ENCODE peak calls at places on chromosomes 13 and 19, in five cellular contexts. R is fibroblast of pulmonary artery, C is MCF 10A, E is sigmoid colon, K is heart right ventricle. P is an unnamed sample.

GRCh38 chr13:33270906-33271538 is 14.5 kb downstream of the STARD13 start:
- DNase-seq in E (no peak), C (peak), K (no peak), R (no peak), P (peak)

GRCh38 chr13:21074601-21075302 is 13.4 kb upstream of the LATS2 start:
- DNase-seq in C (no peak), E (peak), K (peak), R (no peak), P (no peak)

GRCh38 chr19:13277104-13277809 is 127.0 kb downstream of the IER2 start:
- DNase-seq in R (peak), C (peak), K (peak), E (no peak), P (peak)

GRCh38 chr19:3506384-3507340 is 551 bp downstream of the FZR1 start:
- DNase-seq in K (peak), C (peak), E (peak), R (no peak), P (peak)

GRCh38 chr19:6983448-6983847 is 37.8 kb downstream of the MBD3L2B start:
- DNase-seq in K (no peak), C (no peak), E (no peak), R (no peak), P (no peak)

GRCh38 chr13:94968040-94968756 is 255.9 kb upstream of the SOX21 start:
- DNase-seq in C (no peak), K (no peak), R (no peak), E (no peak), P (no peak)

GRCh38 chr19:13299838-13300237 is 149.6 kb downstream of the IER2 start:
- DNase-seq in R (no peak), E (no peak), K (no peak), C (no peak), P (no peak)

GRCh38 chr13:38223093-38223492 is 126.6 kb upstream of the UFM1 start:
- DNase-seq in C (peak), R (peak), E (no peak), K (no peak), P (peak)

GRCh38 chr19:7545904-7546303 is 10.4 kb downstream of the PNPLA6 start:
- DNase-seq in K (no peak), C (no peak), E (no peak), R (no peak), P (no peak)

GRCh38 chr19:55228403-55229031 is at the start of gene TMEM86B:
- DNase-seq in C (no peak), E (no peak), K (no peak), R (no peak), P (no peak)

GRCh38 chr19:33826521-33826920 is 29.9 kb downstream of the KCTD15 start:
- DNase-seq in K (no peak), E (no peak), C (no peak), R (no peak), P (no peak)

GRCh38 chr13:65784088-65784816 is 1445.9 kb downstream of the PCDH9 start:
- DNase-seq in K (no peak), E (peak), C (no peak), R (no peak), P (no peak)

GRCh38 chr13:21123956-21124355 is 52.4 kb downstream of the SKA3 start:
- DNase-seq in R (no peak), K (no peak), C (no peak), E (peak), P (no peak)

GRCh38 chr19:47729468-47729798 is 15.9 kb upstream of the NOP53 start:
- DNase-seq in K (peak), E (peak), R (peak), C (peak), P (peak)

GRCh38 chr19:35354898-35355297 is 3.4 kb upstream of the FFAR3 start:
- DNase-seq in C (no peak), R (no peak), K (no peak), E (peak), P (no peak)

GRCh38 chr13:20832861-20833260 is 59.1 kb upstream of the EEF1AKMT1 start:
- DNase-seq in R (no peak), C (no peak), K (no peak), E (no peak), P (no peak)

GRCh38 chr13:112444001-112444311 is 67.8 kb downstream of the SPACA7 start:
- DNase-seq in R (peak), C (peak), K (peak), E (peak), P (peak)

GRCh38 chr19:16375936-16376185 is 51.2 kb downstream of the KLF2 start:
- DNase-seq in C (no peak), E (no peak), K (no peak), R (no peak), P (no peak)

GRCh38 chr19:7922841-7923205 is 2.7 kb downstream of the SNAPC2 start:
- DNase-seq in R (no peak), C (no peak), E (no peak), K (no peak), P (no peak)

GRCh38 chr19:2820112-2820702 is 539 bp downstream of the ZNF554 start:
- DNase-seq in K (no peak), C (no peak), E (no peak), R (no peak), P (no peak)

GRCh38 chr13:59099182-59099950 is 1064.4 kb downstream of the DIAPH3 start:
- DNase-seq in C (no peak), K (no peak), E (no peak), R (peak), P (peak)

GRCh38 chr19:15255359-15255990 is 23.2 kb upstream of the EPHX3 start:
- DNase-seq in E (no peak), K (no peak), C (no peak), R (no peak), P (no peak)

GRCh38 chr13:51249767-51250741 is 27.9 kb downstream of the FAM124A start:
- DNase-seq in R (no peak), K (no peak), C (peak), E (no peak), P (peak)

GRCh38 chr19:50870417-50871089 is 2.7 kb upstream of the KLK2 start:
- DNase-seq in K (no peak), R (no peak), C (no peak), E (peak), P (no peak)

GRCh38 chr13:113654175-113654560 is 3.8 kb downstream of the ATP4B start:
- DNase-seq in R (no peak), K (no peak), C (no peak), E (peak), P (peak)

GRCh38 chr19:37981785-37982475 is 74.9 kb downstream of the SIPA1L3 start:
- DNase-seq in E (no peak), C (no peak), R (no peak), K (no peak), P (no peak)

GRCh38 chr19:55066107-55066709 is 3.3 kb upstream of the RDH13 start:
- DNase-seq in K (no peak), C (peak), R (no peak), E (no peak), P (no peak)

GRCh38 chr19:13597625-13598024 is 91.3 kb upstream of the CACNA1A start:
- DNase-seq in E (peak), K (peak), C (peak), R (peak), P (peak)

GRCh38 chr13:48029859-48030258 is 7.7 kb upstream of the NUDT15 start:
- DNase-seq in C (no peak), R (no peak), E (no peak), K (no peak), P (no peak)

GRCh38 chr19:11321206-11322126 is 18.0 kb downstream of the RAB3D start:
- DNase-seq in R (no peak), E (no peak), K (no peak), C (no peak), P (no peak)

GRCh38 chr19:54017266-54017665 is 25.8 kb downstream of the CACNG6 start:
- DNase-seq in K (no peak), C (no peak), R (peak), E (no peak), P (peak)

GRCh38 chr13:114140131-114140908 is 7.9 kb upstream of the RASA3 start:
- DNase-seq in R (no peak), E (peak), K (no peak), C (no peak), P (no peak)

GRCh38 chr19:814108-815078 is 7.4 kb downstream of the PLPPR3 start:
- DNase-seq in K (peak), C (no peak), R (no peak), E (no peak), P (no peak)

GRCh38 chr19:37932985-37933953 is 26.3 kb downstream of the SIPA1L3 start:
- DNase-seq in E (no peak), R (peak), C (peak), K (no peak), P (peak)

GRCh38 chr13:112452380-112453206 is 76.4 kb downstream of the SPACA7 start:
- DNase-seq in K (no peak), E (no peak), R (no peak), C (no peak), P (no peak)

GRCh38 chr19:45163156-45163555 is 2.4 kb upstream of the NKPD1 start:
- DNase-seq in E (no peak), R (no peak), K (no peak), C (peak), P (no peak)

GRCh38 chr19:45162464-45163143 is 1.8 kb upstream of the NKPD1 start:
- DNase-seq in R (no peak), C (peak), E (no peak), K (no peak), P (no peak)

GRCh38 chr19:45163751-45164150 is 3.0 kb upstream of the NKPD1 start:
- DNase-seq in K (no peak), E (no peak), C (no peak), R (no peak), P (no peak)

GRCh38 chr19:45166723-45167252 is 6.0 kb upstream of the NKPD1 start:
- DNase-seq in C (no peak), R (no peak), E (no peak), K (no peak), P (no peak)

DNA sequence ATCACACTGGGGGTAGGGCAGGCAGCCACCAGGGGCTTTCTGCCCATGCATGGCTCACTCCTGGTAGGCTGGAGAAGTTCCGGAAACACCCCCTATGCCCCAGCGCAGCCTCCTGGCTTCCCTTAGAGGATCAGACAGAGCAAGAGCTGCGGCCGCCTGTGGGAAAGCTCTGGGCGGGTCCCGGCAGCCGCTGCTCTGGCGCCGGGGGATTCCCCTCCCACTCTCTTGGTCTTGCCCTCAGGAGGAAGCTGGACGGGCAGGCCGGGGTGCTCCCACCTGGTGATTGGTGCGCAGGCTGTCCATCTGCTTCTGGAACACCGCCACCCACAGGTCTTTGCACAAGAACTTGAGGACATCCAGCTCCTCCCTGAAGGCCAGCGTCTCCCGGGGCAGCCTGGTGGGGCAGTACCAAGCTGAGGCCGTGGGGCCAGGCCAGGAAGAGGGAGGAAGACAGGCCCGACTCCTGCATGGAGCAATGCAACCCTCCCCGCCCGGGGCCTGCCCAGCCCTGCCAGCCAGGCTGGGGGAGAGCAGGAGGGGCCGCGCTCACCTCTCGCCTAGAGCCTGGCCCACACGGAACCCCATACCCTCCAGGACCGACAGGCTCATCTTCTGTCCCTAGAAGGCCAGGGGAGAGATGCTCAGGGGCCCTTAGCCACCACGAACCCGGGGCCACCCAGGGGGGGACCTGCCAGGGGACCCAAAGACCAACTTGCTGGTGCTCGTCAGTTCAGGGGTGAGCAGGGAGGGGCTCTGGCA is 4.0 kb upstream of the NKPD1 start:
- DNase-seq in E (no peak), C (peak), K (peak), R (peak), P (peak)
- TF ChIP-seq CTCF in E (no peak), C (no peak), K (no peak), R (peak), P (peak)

GRCh38 chr19:39413903-39414608 is 1.6 kb downstream of the PLEKHG2 start:
- DNase-seq in K (no peak), R (no peak), E (peak), C (no peak), P (no peak)
- TF ChIP-seq CTCF in K (no peak), R (no peak), E (no peak), C (no peak), P (peak)

GRCh38 chr19:57302727-57303401 is 17.4 kb upstream of the ZNF543 start:
- DNase-seq in E (no peak), R (no peak), K (no peak), C (no peak), P (peak)
- TF ChIP-seq CTCF in E (no peak), R (no peak), K (no peak), C (no peak), P (peak)

DNA sequence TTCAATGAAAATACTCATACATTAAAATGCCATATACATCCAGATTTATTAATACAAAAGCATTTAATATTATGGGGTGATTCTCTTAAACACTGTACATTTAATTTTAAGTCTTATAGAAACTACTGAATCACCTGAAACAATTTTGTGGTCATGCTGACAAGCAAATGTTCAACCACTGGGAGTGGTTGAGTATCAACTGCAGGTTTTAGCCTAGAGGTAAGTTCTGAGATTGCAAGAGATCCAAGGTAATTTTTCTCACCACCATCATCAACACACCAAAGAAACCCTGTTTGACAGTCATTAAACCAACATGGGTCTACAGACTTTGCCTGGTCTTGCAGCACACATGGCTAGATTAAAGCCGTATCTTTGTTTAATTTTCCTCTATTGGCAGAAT is 196.3 kb downstream of the LHFPL6 start:
- DNase-seq in K (no peak), C (peak), R (no peak), E (no peak), P (no peak)
- TF ChIP-seq CTCF in K (no peak), C (no peak), R (no peak), E (no peak), P (no peak)

GRCh38 chr19:48836089-48837017 is at the start of gene HSD17B14:
- DNase-seq in K (peak), C (no peak), E (peak), R (peak), P (peak)
- TF ChIP-seq CTCF in K (no peak), C (no peak), E (peak), R (no peak), P (no peak)